ENCODE peak calls at places on chromosomes 2 and 18, in eight cellular contexts. U, Q, B, T, L, Y, J and O are unnamed samples.

GRCh38 chr2:16621348-16621747 is 44.3 kb downstream of the CYRIA start:
- DNase-seq in J (no peak), U (no peak), L (no peak), T (no peak), B (no peak), Y (no peak), Q (no peak), O (no peak)

GRCh38 chr2:33212151-33212550 is 264.3 kb upstream of the RASGRP3 start:
- DNase-seq in U (peak; percentile 66), Q (no peak), T (no peak), Y (no peak), B (no peak), J (no peak), L (peak; percentile 95), O (no peak)

GRCh38 chr18:48293954-48294893 is 115.0 kb downstream of the ZBTB7C start:
- DNase-seq in Q (no peak), J (no peak), U (peak; percentile 54), Y (no peak), T (no peak), B (no peak), L (no peak), O (no peak)

GRCh38 chr18:55509631-55510372 is 78.2 kb downstream of the TCF4 start:
- DNase-seq in Y (no peak), J (no peak), U (no peak), T (no peak), L (peak; percentile 93), B (no peak), Q (no peak), O (no peak)

GRCh38 chr2:215401896-215402379 is 33.9 kb downstream of the FN1 start:
- DNase-seq in Y (no peak), L (peak; percentile 71), U (no peak), T (peak; percentile 34), B (no peak), Q (no peak), J (peak; percentile 94), O (no peak)

GRCh38 chr18:12391487-12392136 is 14.6 kb upstream of the AFG3L2 start:
- DNase-seq in U (no peak), Q (no peak), J (no peak), Y (peak; percentile 60), L (peak; percentile 62), B (peak; percentile 52), T (peak; percentile 32), O (peak; percentile 42)

GRCh38 chr18:28281400-28281799 is 104.5 kb upstream of the CDH2 start:
- DNase-seq in Q (no peak), J (no peak), L (no peak), U (no peak), Y (no peak), T (no peak), B (no peak), O (no peak)

GRCh38 chr2:199933466-199933865 is 21.8 kb downstream of the TYW5 start:
- DNase-seq in U (no peak), J (no peak), B (no peak), L (no peak), T (no peak), Y (no peak), Q (no peak), O (no peak)

GRCh38 chr2:102141915-102142828 is at the start of gene IL1R1:
- DNase-seq in Q (peak; percentile 89), U (peak; percentile 81), Y (peak; percentile 70), J (no peak), B (no peak), L (peak; percentile 50), T (no peak), O (peak; percentile 46)

GRCh38 chr2:204550738-204551137 is 5.5 kb downstream of the PARD3B start:
- DNase-seq in B (no peak), T (no peak), Q (no peak), Y (no peak), U (no peak), J (no peak), L (peak; percentile 47), O (no peak)

GRCh38 chr18:79770501-79770815 is 27.3 kb upstream of the KCNG2 start:
- DNase-seq in J (no peak), Q (peak; percentile 14), L (no peak), U (no peak), B (no peak), T (no peak), Y (no peak), O (no peak)

GRCh38 chr2:119349289-119349688 is 17.3 kb downstream of the C2orf76 start:
- DNase-seq in J (no peak), Q (no peak), L (no peak), Y (no peak), T (no peak), B (no peak), U (no peak), O (no peak)

GRCh38 chr2:34578641-34579040 is 979.5 kb upstream of the FAM98A start:
- DNase-seq in Y (no peak), T (no peak), U (no peak), B (no peak), L (no peak), J (no peak), Q (no peak), O (no peak)

GRCh38 chr2:73823916-73824523 is 4.7 kb upstream of the STAMBP start:
- DNase-seq in Q (no peak), U (no peak), L (peak; percentile 59), J (peak; percentile 81), B (peak; percentile 69), T (peak; percentile 38), Y (peak; percentile 42), O (no peak)

GRCh38 chr2:73822276-73822675 is 6.5 kb upstream of the STAMBP start:
- DNase-seq in L (no peak), U (no peak), T (no peak), B (no peak), J (no peak), Q (no peak), Y (no peak), O (no peak)

GRCh38 chr2:73823416-73823815 is 5.3 kb upstream of the STAMBP start:
- DNase-seq in U (no peak), J (no peak), L (no peak), Y (no peak), T (no peak), B (no peak), Q (no peak), O (no peak)

GRCh38 chr2:73821669-73822068 is 7.1 kb upstream of the STAMBP start:
- DNase-seq in J (no peak), T (no peak), Q (no peak), B (no peak), L (no peak), Y (no peak), U (no peak), O (no peak)

GRCh38 chr2:73822991-73823390 is 5.8 kb upstream of the STAMBP start:
- DNase-seq in B (no peak), Q (no peak), J (no peak), Y (no peak), T (no peak), U (no peak), L (no peak), O (no peak)
- TF ChIP-seq CTCF in B (no peak), Q (no peak), J (no peak), Y (no peak), T (no peak), U (no peak), L (no peak), O (no peak)

GRCh38 chr2:106065983-106066826 is 127.9 kb downstream of the UXS1 start:
- DNase-seq in Y (no peak), T (no peak), J (no peak), Q (no peak), U (no peak), B (no peak), L (no peak), O (peak; percentile 20)
- H3K4me3 ChIP-seq in Y (peak overlapping the region; percentile 29), T (no peak overlapping the region), J (no peak overlapping the region), Q (peak overlapping the region; percentile 60), U (peak overlapping the region; percentile 65), B (no peak overlapping the region), L (no peak overlapping the region), O (peak overlapping the region; percentile 54)

GRCh38 chr2:58553937-58554336 is 312.8 kb upstream of the FANCL start:
- DNase-seq in B (peak; percentile 7), T (peak; percentile 5), U (no peak), J (no peak), L (no peak), Q (no peak), Y (no peak), O (peak; percentile 35)
- TF ChIP-seq CTCF in B (peak; percentile 56), T (peak; percentile 39), U (no peak), J (peak; percentile 8), L (peak; percentile 41), Q (no peak), Y (no peak), O (peak; percentile 30)

GRCh38 chr2:29660216-29660615 is 261.2 kb downstream of the ALK start:
- DNase-seq in B (no peak), T (no peak), U (no peak), Y (no peak), L (no peak), J (no peak), Q (no peak), O (no peak)
- H3K4me3 ChIP-seq in B (no peak overlapping the region), T (no peak overlapping the region), U (no peak overlapping the region), Y (no peak overlapping the region), L (no peak overlapping the region), J (no peak overlapping the region), Q (no peak overlapping the region), O (no peak overlapping the region)

DNA sequence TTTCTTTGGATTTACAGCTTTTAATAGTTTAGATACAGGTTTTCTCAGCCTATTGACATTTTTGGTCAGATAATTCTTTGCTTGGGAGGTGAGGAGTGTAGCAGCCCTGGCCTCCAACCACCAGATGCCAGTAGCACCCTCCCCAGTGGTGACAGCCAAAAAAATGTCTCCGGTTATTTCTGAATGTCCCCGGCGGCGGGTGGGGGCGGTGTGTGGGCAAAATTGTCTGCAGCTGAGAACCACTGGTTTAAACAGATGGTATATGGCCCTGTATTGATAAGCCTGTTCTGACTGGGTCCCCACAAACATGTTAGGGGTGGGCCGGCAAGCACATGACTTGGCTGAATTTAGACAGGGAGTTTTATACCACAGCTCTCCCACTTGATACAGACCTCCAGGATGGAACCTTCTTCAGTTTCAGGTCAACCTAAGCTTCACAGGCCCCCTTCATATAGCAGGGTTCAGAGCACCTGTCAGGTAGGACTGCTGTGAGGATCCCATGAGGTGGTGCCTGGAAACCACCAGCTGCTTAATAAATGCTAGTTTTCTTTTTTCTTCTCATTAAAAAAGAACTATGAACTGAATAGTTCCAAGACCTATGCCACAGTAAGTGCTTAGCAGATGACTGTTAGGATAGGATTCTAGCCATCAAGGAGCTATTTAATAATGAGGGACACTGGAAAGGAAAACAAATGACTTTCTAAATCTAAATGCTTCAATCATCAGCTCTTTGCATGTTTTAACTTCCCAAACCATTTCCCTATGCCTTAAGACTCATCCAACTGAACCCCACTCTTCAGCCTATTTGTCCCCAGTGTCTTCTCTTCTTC is 18.1 kb downstream of the LPIN2 start:
- DNase-seq in Q (peak; percentile 55), T (no peak), Y (no peak), L (no peak), B (no peak), J (no peak), U (no peak), O (no peak)
- TF ChIP-seq CTCF in Q (peak; percentile 26), T (peak; percentile 44), Y (no peak), L (peak; percentile 43), B (peak; percentile 37), J (peak; percentile 41), U (peak; percentile 23), O (peak; percentile 18)